ENCODE peak calls at places on chromosomes 13 and 19, in eight cellular contexts. W, J, Z, T, G, D, N and E are unnamed samples.

GRCh38 chr13:111429064-111429558 is 108.7 kb downstream of the TEX29 start:
- DNase-seq in N (peak; percentile 49), J (no peak), T (peak; percentile 27), W (peak; percentile 2), D (no peak), Z (peak; percentile 82), G (no peak), E (peak; percentile 38)

GRCh38 chr13:40520916-40521315 is 145.5 kb downstream of the FOXO1 start:
- DNase-seq in Z (no peak), J (no peak), N (no peak), T (no peak), D (no peak), W (no peak), G (no peak), E (no peak)

GRCh38 chr19:11381535-11382369 is 2.4 kb downstream of the EPOR start:
- DNase-seq in D (peak; percentile 66), J (peak; percentile 65), T (peak; percentile 83), G (peak; percentile 70), Z (peak; percentile 91), N (peak; percentile 75), W (peak; percentile 62), E (no peak)

GRCh38 chr13:99327761-99328160 is 20.6 kb upstream of the GPR183 start:
- DNase-seq in G (no peak), D (no peak), Z (no peak), N (no peak), W (no peak), J (no peak), T (no peak), E (no peak)

GRCh38 chr19:7196721-7197168 is 97.5 kb downstream of the INSR start:
- DNase-seq in W (no peak), T (no peak), J (no peak), G (no peak), N (no peak), D (peak; percentile 26), Z (no peak), E (no peak)

GRCh38 chr13:80141114-80141849 is 199.6 kb downstream of the SPRY2 start:
- DNase-seq in J (no peak), G (no peak), W (no peak), D (no peak), T (no peak), N (no peak), Z (no peak), E (peak; percentile 31)

GRCh38 chr19:46573679-46574522 is 27.2 kb upstream of the CALM3 start:
- DNase-seq in Z (no peak), T (no peak), W (no peak), G (no peak), N (no peak), D (no peak), J (no peak), E (no peak)

GRCh38 chr19:6292006-6292405 is 12.2 kb upstream of the MLLT1 start:
- DNase-seq in D (no peak), Z (no peak), N (no peak), J (no peak), W (no peak), G (no peak), T (no peak), E (peak; percentile 11)

GRCh38 chr13:59424661-59425060 is 739.1 kb downstream of the DIAPH3 start:
- DNase-seq in G (no peak), N (no peak), J (no peak), T (no peak), Z (no peak), W (no peak), D (no peak), E (no peak)

GRCh38 chr13:79519252-79519651 is 38.3 kb downstream of the NDFIP2 start:
- DNase-seq in J (no peak), W (no peak), D (no peak), T (no peak), G (no peak), Z (no peak), N (no peak), E (no peak)

GRCh38 chr19:53057904-53058579 is 13.5 kb downstream of the ERVV-2 start:
- DNase-seq in Z (no peak), W (no peak), D (no peak), N (no peak), G (no peak), T (peak; percentile 30), J (no peak), E (no peak)

GRCh38 chr13:113220877-113221276 is 11.5 kb downstream of the CUL4A start:
- DNase-seq in J (no peak), Z (no peak), W (no peak), T (no peak), D (no peak), G (no peak), N (no peak), E (no peak)

GRCh38 chr13:25292301-25292700 is 5.0 kb upstream of the MTMR6 start:
- DNase-seq in N (no peak), G (no peak), D (no peak), J (no peak), T (no peak), W (peak; percentile 62), Z (no peak), E (peak; percentile 22)

GRCh38 chr13:113049521-113049941 is 56.1 kb upstream of the F7 start:
- DNase-seq in N (no peak), J (no peak), D (no peak), G (no peak), T (no peak), Z (no peak), W (no peak), E (no peak)

GRCh38 chr19:54481326-54481930 is 8.3 kb upstream of the CDC42EP5 start:
- DNase-seq in N (peak; percentile 36), W (peak; percentile 45), J (no peak), G (no peak), Z (no peak), D (no peak), T (peak; percentile 38), E (peak; percentile 73)

GRCh38 chr13:47794963-47795362 is 206.1 kb downstream of the SUCLA2 start:
- DNase-seq in N (no peak), Z (peak; percentile 11), T (no peak), J (no peak), G (no peak), W (peak; percentile 36), D (no peak), E (peak; percentile 29)

GRCh38 chr19:32458500-32459123 is 53.0 kb downstream of the DPY19L3 start:
- DNase-seq in N (no peak), T (no peak), G (no peak), W (no peak), Z (no peak), J (no peak), D (no peak), E (no peak)